ENCODE peak calls at places on chromosome 13, in nine cellular contexts. K is IMR-90, P is H54, F is retinal pigment epithelial cell, C is A549, L is foreskin melanocyte, Y is lower leg skin, E is KBM-7, I is HFFc6. S is an unnamed sample.

GRCh38 chr13:106446011-106446410 is 89.5 kb downstream of the EFNB2 start:
- DNase-seq in K (peak; percentile 65), P (no peak), F (no peak), C (no peak), L (no peak), Y (no peak), E (no peak), I (peak; percentile 22), S (no peak)

GRCh38 chr13:40440990-40441820 is 225.2 kb downstream of the FOXO1 start:
- DNase-seq in K (no peak), P (peak; percentile 7), F (peak; percentile 90), C (peak; percentile 6), L (no peak), Y (peak; percentile 63), E (no peak), I (no peak), S (no peak)

GRCh38 chr13:98195054-98195791 is 18.2 kb upstream of the RNF113B start:
- DNase-seq in K (no peak), P (no peak), F (no peak), C (no peak), L (no peak), Y (no peak), E (no peak), I (no peak), S (no peak)

GRCh38 chr13:99256709-99257108 is 1.5 kb downstream of the GPR18 start:
- DNase-seq in K (peak; percentile 58), P (no peak), F (no peak), C (no peak), L (peak; percentile 7), Y (no peak), E (no peak), I (no peak), S (no peak)

GRCh38 chr13:76764429-76764828 is 121.8 kb downstream of the KCTD12 start:
- DNase-seq in K (peak; percentile 10), P (no peak), F (no peak), C (no peak), L (no peak), Y (peak; percentile 73), E (peak; percentile 3), I (no peak), S (no peak)

GRCh38 chr13:75129331-75129730 is 352.6 kb downstream of the TBC1D4 start:
- DNase-seq in K (no peak), P (no peak), F (no peak), C (no peak), L (no peak), Y (no peak), E (no peak), I (peak; percentile 32), S (no peak)

GRCh38 chr13:97330448-97330847 is 103.5 kb upstream of the RAP2A start:
- DNase-seq in K (no peak), P (no peak), F (no peak), C (no peak), L (no peak), Y (no peak), E (no peak), I (no peak), S (no peak)

GRCh38 chr13:111936267-111936925 is 130.6 kb upstream of the SOX1 start:
- DNase-seq in K (no peak), P (no peak), F (no peak), C (no peak), L (no peak), Y (no peak), E (no peak), I (no peak), S (no peak)

GRCh38 chr13:89307278-89307677 is 1636.1 kb downstream of the SLITRK5 start:
- DNase-seq in K (no peak), P (no peak), F (no peak), C (no peak), L (no peak), Y (no peak), E (no peak), I (no peak), S (no peak)

GRCh38 chr13:102877285-102877684 is 31.5 kb downstream of the ERCC5 start:
- DNase-seq in K (peak; percentile 61), P (no peak), F (no peak), C (no peak), L (no peak), Y (no peak), E (no peak), I (no peak), S (no peak)

GRCh38 chr13:112188298-112188610 is 121.3 kb downstream of the SOX1 start:
- DNase-seq in K (no peak), P (no peak), F (no peak), C (no peak), L (no peak), Y (no peak), E (no peak), I (no peak), S (no peak)

GRCh38 chr13:76336889-76337844 is 549.0 kb downstream of the KCTD12 start:
- DNase-seq in K (no peak), P (no peak), F (no peak), C (no peak), L (no peak), Y (no peak), E (no peak), I (no peak), S (no peak)

GRCh38 chr13:101202590-101202989 is 213.7 kb downstream of the NALCN start:
- DNase-seq in K (no peak), P (no peak), F (no peak), C (peak; percentile 2), L (no peak), Y (no peak), E (no peak), I (no peak), S (no peak)

GRCh38 chr13:29204651-29205050 is 384.5 kb downstream of the MTUS2 start:
- DNase-seq in K (no peak), P (no peak), F (no peak), C (no peak), L (no peak), Y (no peak), E (no peak), I (no peak), S (no peak)

GRCh38 chr13:112674412-112675383 is 15.1 kb upstream of the ATP11A start:
- DNase-seq in K (no peak), P (no peak), F (no peak), C (no peak), L (no peak), Y (no peak), E (no peak), I (no peak), S (no peak)

GRCh38 chr13:83753912-83754624 is 128.2 kb downstream of the SLITRK1 start:
- DNase-seq in K (peak; percentile 37), P (no peak), F (no peak), C (no peak), L (peak; percentile 56), Y (no peak), E (no peak), I (no peak), S (no peak)

GRCh38 chr13:40179421-40179820 is 487.0 kb downstream of the FOXO1 start:
- DNase-seq in K (no peak), P (no peak), F (no peak), C (no peak), L (no peak), Y (no peak), E (no peak), I (no peak), S (no peak)

GRCh38 chr13:100528353-100528752 is 60.2 kb downstream of the GGACT start:
- DNase-seq in K (no peak), P (no peak), F (no peak), C (no peak), L (no peak), Y (no peak), E (no peak), I (no peak), S (no peak)

GRCh38 chr13:112928958-112929777 is 39.8 kb upstream of the MCF2L start:
- DNase-seq in K (peak; percentile 28), P (peak; percentile 50), F (no peak), C (no peak), L (peak; percentile 32), Y (no peak), E (peak; percentile 38), I (no peak), S (no peak)

GRCh38 chr13:100140441-100140840 is 51.5 kb downstream of the PCCA start:
- DNase-seq in K (peak; percentile 23), P (no peak), F (no peak), C (peak; percentile 11), L (no peak), Y (no peak), E (no peak), I (no peak), S (no peak)